ENCODE peak calls at places on chromosomes 16 and 17, in five cellular contexts. C, B, Z, W and P are unnamed samples.

GRCh38 chr17:58823051-58823525 is 67.4 kb downstream of the PPM1E start:
- DNase-seq in C (no peak), B (no peak), Z (no peak), W (no peak), P (no peak)

GRCh38 chr16:14618566-14618965 is 11.5 kb downstream of the PARN start:
- DNase-seq in C (no peak), B (no peak), Z (no peak), W (no peak), P (no peak)

GRCh38 chr16:46822270-46822669 is 8.7 kb downstream of the C16orf87 start:
- DNase-seq in C (no peak), B (no peak), Z (no peak), W (no peak), P (no peak)

GRCh38 chr17:81422776-81423697 is 27.8 kb downstream of the BAHCC1 start:
- DNase-seq in C (no peak), B (no peak), Z (no peak), W (peak; percentile 91), P (peak; percentile 99)

GRCh38 chr16:11848842-11849241 is 2.5 kb downstream of the RSL1D1 start:
- DNase-seq in C (no peak), B (no peak), Z (no peak), W (no peak), P (peak; percentile 30)

GRCh38 chr17:19239544-19239943 is 2.4 kb downstream of the EPN2 start:
- DNase-seq in C (no peak), B (no peak), Z (no peak), W (no peak), P (no peak)

GRCh38 chr16:71734511-71734910 is 10.0 kb upstream of the PHLPP2 start:
- DNase-seq in C (no peak), B (no peak), Z (no peak), W (no peak), P (no peak)

GRCh38 chr17:78374189-78374588 is 4.3 kb upstream of the PGS1 start:
- DNase-seq in C (no peak), B (no peak), Z (no peak), W (no peak), P (no peak)

GRCh38 chr16:67437513-67437912 is 6.6 kb downstream of the HSD11B2 start:
- DNase-seq in C (no peak), B (no peak), Z (no peak), W (no peak), P (no peak)

GRCh38 chr17:38922538-38923291 is 2.7 kb upstream of the LASP1NB start:
- DNase-seq in C (no peak), B (peak; percentile 67), Z (no peak), W (peak; percentile 64), P (peak; percentile 71)

GRCh38 chr16:46961373-46962353 is 11.8 kb downstream of the DNAJA2 start:
- DNase-seq in C (no peak), B (no peak), Z (no peak), W (no peak), P (peak; percentile 36)

GRCh38 chr16:4087990-4088577 is 28.2 kb downstream of the ADCY9 start:
- DNase-seq in C (no peak), B (no peak), Z (no peak), W (no peak), P (no peak)

GRCh38 chr16:77213542-77214108 is 14.4 kb downstream of the SYCE1L start:
- DNase-seq in C (no peak), B (no peak), Z (no peak), W (no peak), P (peak; percentile 73)

GRCh38 chr16:65413861-65414260 is 292.0 kb upstream of the CDH11 start:
- DNase-seq in C (no peak), B (no peak), Z (no peak), W (no peak), P (no peak)

GRCh38 chr17:69223809-69224208 is 4.8 kb downstream of the ABCA10 start:
- DNase-seq in C (no peak), B (no peak), Z (no peak), W (no peak), P (no peak)

GRCh38 chr16:477758-478157 is 49.8 kb upstream of the CAPN15 start:
- DNase-seq in C (no peak), B (no peak), Z (no peak), W (no peak), P (peak; percentile 42)

GRCh38 chr17:83085103-83085502 is 5.7 kb downstream of the METRNL start:
- DNase-seq in C (no peak), B (no peak), Z (no peak), W (no peak), P (no peak)

GRCh38 chr17:82232876-82233785 is 4.3 kb downstream of the SLC16A3 start:
- DNase-seq in C (no peak), B (no peak), Z (no peak), W (no peak), P (no peak)

GRCh38 chr17:60421273-60422161 is 772 bp upstream of the CHCT1 start:
- DNase-seq in C (peak; percentile 58), B (peak; percentile 75), Z (peak; percentile 53), W (peak; percentile 80), P (peak; percentile 77)

GRCh38 chr17:82031885-82032627 is 578 bp downstream of the RAC3 start:
- DNase-seq in C (no peak), B (peak; percentile 80), Z (no peak), W (peak; percentile 73), P (no peak)

GRCh38 chr16:72819345-72819744 is 228.6 kb downstream of the ZFHX3 start:
- DNase-seq in C (no peak), B (no peak), Z (no peak), W (no peak), P (peak; percentile 71)

GRCh38 chr17:76678330-76678729 is 32.4 kb downstream of the MXRA7 start:
- DNase-seq in C (peak; percentile 21), B (peak; percentile 74), Z (no peak), W (no peak), P (no peak)

GRCh38 chr17:46841561-46842379 is 9.6 kb upstream of the WNT9B start:
- DNase-seq in C (no peak), B (peak; percentile 21), Z (no peak), W (peak; percentile 57), P (no peak)

GRCh38 chr17:78409191-78409621 is 30.8 kb downstream of the PGS1 start:
- DNase-seq in C (no peak), B (peak; percentile 89), Z (no peak), W (peak; percentile 79), P (no peak)

GRCh38 chr16:473046-474043 is 47.9 kb downstream of the RAB11FIP3 start:
- DNase-seq in C (no peak), B (no peak), Z (no peak), W (no peak), P (no peak)

GRCh38 chr17:17572010-17572785 is 19.3 kb downstream of the PEMT start:
- DNase-seq in C (no peak), B (no peak), Z (no peak), W (no peak), P (no peak)

GRCh38 chr17:73196500-73196899 is 3.6 kb downstream of the COG1 start:
- DNase-seq in C (no peak), B (peak; percentile 74), Z (no peak), W (peak; percentile 57), P (peak; percentile 50)

GRCh38 chr17:48127371-48128051 is 19.9 kb downstream of the SNX11 start:
- DNase-seq in C (no peak), B (no peak), Z (no peak), W (no peak), P (peak; percentile 61)

GRCh38 chr17:77456271-77456950 is 315.6 kb downstream of the SEC14L1 start:
- DNase-seq in C (no peak), B (no peak), Z (no peak), W (no peak), P (no peak)

GRCh38 chr17:18217412-18218015 is 7.9 kb upstream of the LLGL1 start:
- DNase-seq in C (peak; percentile 48), B (peak; percentile 80), Z (peak; percentile 49), W (peak; percentile 80), P (peak; percentile 46)

GRCh38 chr17:74524751-74525725 is 6.2 kb downstream of the CD300LB start:
- DNase-seq in C (no peak), B (no peak), Z (no peak), W (no peak), P (no peak)

GRCh38 chr17:14308636-14308964 is 7.7 kb downstream of the HS3ST3B1 start:
- DNase-seq in C (no peak), B (no peak), Z (no peak), W (no peak), P (no peak)

GRCh38 chr17:73338050-73338491 is 26.3 kb upstream of the CDC42EP4 start:
- DNase-seq in C (no peak), B (no peak), Z (no peak), W (no peak), P (no peak)

GRCh38 chr16:1941924-1942809 is 832 bp downstream of the MSRB1 start:
- DNase-seq in C (no peak), B (peak; percentile 45), Z (no peak), W (no peak), P (no peak)

GRCh38 chr16:4315185-4316102 is at the start of gene GLIS2:
- DNase-seq in C (no peak), B (peak; percentile 51), Z (no peak), W (peak; percentile 95), P (peak; percentile 87)